ENCODE peak calls at places on chromosome 12, in five cellular contexts. One of them, this sample, is unnamed.

GRCh38 chr12:55906056-55906455 is 21.6 kb downstream of the PYM1 start:
- DNase-seq in naive thymus-derived CD4-positive, alpha-beta T cell: no peak
- DNase-seq in IMR-90: peak; percentile 76
- DNase-seq in heart right ventricle: no peak
- DNase-seq in HCT116: no peak
- DNase-seq in this sample: no peak

GRCh38 chr12:50530532-50530931 is 25.7 kb downstream of the DIP2B start:
- DNase-seq in naive thymus-derived CD4-positive, alpha-beta T cell: no peak
- DNase-seq in IMR-90: no peak
- DNase-seq in heart right ventricle: no peak
- DNase-seq in HCT116: no peak
- DNase-seq in this sample: no peak

GRCh38 chr12:26976687-26977086 is 37.5 kb downstream of the TM7SF3 start:
- DNase-seq in naive thymus-derived CD4-positive, alpha-beta T cell: no peak
- DNase-seq in IMR-90: no peak
- DNase-seq in heart right ventricle: no peak
- DNase-seq in HCT116: no peak
- DNase-seq in this sample: no peak

GRCh38 chr12:75260316-75260715 is 50.7 kb upstream of the KCNC2 start:
- DNase-seq in naive thymus-derived CD4-positive, alpha-beta T cell: no peak
- DNase-seq in IMR-90: no peak
- DNase-seq in heart right ventricle: no peak
- DNase-seq in HCT116: no peak
- DNase-seq in this sample: no peak

GRCh38 chr12:46559311-46559710 is 186.7 kb upstream of the SLC38A2 start:
- DNase-seq in naive thymus-derived CD4-positive, alpha-beta T cell: no peak
- DNase-seq in IMR-90: no peak
- DNase-seq in heart right ventricle: no peak
- DNase-seq in HCT116: no peak
- DNase-seq in this sample: no peak

GRCh38 chr12:88393017-88393767 is 187.1 kb downstream of the KITLG start:
- DNase-seq in naive thymus-derived CD4-positive, alpha-beta T cell: no peak
- DNase-seq in IMR-90: peak; percentile 35
- DNase-seq in heart right ventricle: no peak
- DNase-seq in HCT116: peak; percentile 27
- DNase-seq in this sample: no peak

GRCh38 chr12:76124456-76124855 is 40.0 kb upstream of the NAP1L1 start:
- DNase-seq in naive thymus-derived CD4-positive, alpha-beta T cell: no peak
- DNase-seq in IMR-90: no peak
- DNase-seq in heart right ventricle: no peak
- DNase-seq in HCT116: no peak
- DNase-seq in this sample: no peak

GRCh38 chr12:50061946-50062725 is 4.7 kb downstream of the ASIC1 start:
- DNase-seq in naive thymus-derived CD4-positive, alpha-beta T cell: no peak
- DNase-seq in IMR-90: peak; percentile 19
- DNase-seq in heart right ventricle: no peak
- DNase-seq in HCT116: no peak
- DNase-seq in this sample: no peak

GRCh38 chr12:26010293-26010821 is 51.9 kb downstream of the RASSF8 start:
- DNase-seq in naive thymus-derived CD4-positive, alpha-beta T cell: no peak
- DNase-seq in IMR-90: no peak
- DNase-seq in heart right ventricle: no peak
- DNase-seq in HCT116: no peak
- DNase-seq in this sample: no peak

GRCh38 chr12:1576410-1577240 is 17.8 kb downstream of the FBXL14 start:
- DNase-seq in naive thymus-derived CD4-positive, alpha-beta T cell: no peak
- DNase-seq in IMR-90: peak; percentile 85
- DNase-seq in heart right ventricle: peak; percentile 55
- DNase-seq in HCT116: no peak
- DNase-seq in this sample: no peak

GRCh38 chr12:11686135-11686534 is 36.7 kb downstream of the ETV6 start:
- DNase-seq in naive thymus-derived CD4-positive, alpha-beta T cell: no peak
- DNase-seq in IMR-90: no peak
- DNase-seq in heart right ventricle: no peak
- DNase-seq in HCT116: no peak
- DNase-seq in this sample: no peak

GRCh38 chr12:7712841-7713442 is 1.7 kb downstream of the DPPA3 start:
- DNase-seq in naive thymus-derived CD4-positive, alpha-beta T cell: no peak
- DNase-seq in IMR-90: no peak
- DNase-seq in heart right ventricle: no peak
- DNase-seq in HCT116: no peak
- DNase-seq in this sample: no peak

GRCh38 chr12:127716181-127716580 is 550.8 kb upstream of the TMEM132C start:
- DNase-seq in naive thymus-derived CD4-positive, alpha-beta T cell: no peak
- DNase-seq in IMR-90: no peak
- DNase-seq in heart right ventricle: no peak
- DNase-seq in HCT116: no peak
- DNase-seq in this sample: no peak

GRCh38 chr12:67647547-67648305 is 819 bp upstream of the DYRK2 start:
- DNase-seq in naive thymus-derived CD4-positive, alpha-beta T cell: peak; percentile 58
- DNase-seq in IMR-90: peak; percentile 88
- DNase-seq in heart right ventricle: peak; percentile 86
- DNase-seq in HCT116: peak; percentile 60
- DNase-seq in this sample: peak; percentile 62
- H3K27ac ChIP-seq in naive thymus-derived CD4-positive, alpha-beta T cell: peak overlapping the region; percentile 90
- H3K27ac ChIP-seq in IMR-90: peak overlapping the region; percentile 30
- H3K27ac ChIP-seq in heart right ventricle: peak overlapping the region; percentile 89
- H3K27ac ChIP-seq in HCT116: peak overlapping the region; percentile 36
- H3K27ac ChIP-seq in this sample: peak overlapping the region; percentile 74

DNA sequence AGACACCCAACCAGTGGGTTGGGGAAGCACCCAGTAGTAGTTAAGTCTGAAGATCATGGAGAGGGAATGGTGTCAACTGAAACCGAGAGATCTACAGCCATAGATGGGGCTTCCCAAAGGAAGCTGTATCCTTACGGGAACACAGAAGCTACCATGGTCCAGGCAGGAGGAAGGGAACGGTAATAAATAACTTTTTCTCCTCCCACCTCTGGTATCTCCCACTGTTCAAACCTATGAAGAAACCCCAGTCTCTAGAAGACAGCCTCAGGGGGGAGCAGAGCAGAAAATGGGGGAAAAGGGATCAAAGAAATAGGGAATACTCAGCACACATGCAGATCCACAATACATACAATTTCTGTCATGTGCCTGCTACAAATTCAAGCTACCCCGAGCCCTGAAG is 33.4 kb downstream of the ZNF605 start:
- DNase-seq in naive thymus-derived CD4-positive, alpha-beta T cell: no peak
- DNase-seq in IMR-90: no peak
- DNase-seq in heart right ventricle: no peak
- DNase-seq in HCT116: no peak
- DNase-seq in this sample: no peak
- H3K9me3 ChIP-seq in naive thymus-derived CD4-positive, alpha-beta T cell: peaks cover 26% of the 10 kb centered on the region
- H3K9me3 ChIP-seq in IMR-90: peaks cover 85% of the 10 kb centered on the region
- H3K9me3 ChIP-seq in heart right ventricle: peaks cover 100% of the 10 kb centered on the region
- H3K9me3 ChIP-seq in HCT116: peaks cover 32% of the 10 kb centered on the region
- H3K9me3 ChIP-seq in this sample: peaks cover 48% of the 10 kb centered on the region

GRCh38 chr12:39610626-39611025 is 9.0 kb downstream of the ABCD2 start:
- DNase-seq in naive thymus-derived CD4-positive, alpha-beta T cell: no peak
- DNase-seq in IMR-90: no peak
- DNase-seq in heart right ventricle: no peak
- DNase-seq in HCT116: no peak
- DNase-seq in this sample: no peak
- H3K27ac ChIP-seq in naive thymus-derived CD4-positive, alpha-beta T cell: no peak overlapping the region
- H3K27ac ChIP-seq in IMR-90: no peak overlapping the region
- H3K27ac ChIP-seq in heart right ventricle: no peak overlapping the region
- H3K27ac ChIP-seq in HCT116: no peak overlapping the region
- H3K27ac ChIP-seq in this sample: no peak overlapping the region

GRCh38 chr12:34207858-34208257 is 185.6 kb downstream of the ALG10 start:
- DNase-seq in naive thymus-derived CD4-positive, alpha-beta T cell: no peak
- DNase-seq in IMR-90: no peak
- DNase-seq in heart right ventricle: no peak
- DNase-seq in HCT116: no peak
- DNase-seq in this sample: peak; percentile 19
- H3K9me3 ChIP-seq in naive thymus-derived CD4-positive, alpha-beta T cell: no peaks in the 10 kb centered on the region
- H3K9me3 ChIP-seq in IMR-90: peaks cover 62% of the 10 kb centered on the region
- H3K9me3 ChIP-seq in heart right ventricle: no peaks in the 10 kb centered on the region
- H3K9me3 ChIP-seq in HCT116: no peaks in the 10 kb centered on the region
- H3K9me3 ChIP-seq in this sample: no peaks in the 10 kb centered on the region

DNA sequence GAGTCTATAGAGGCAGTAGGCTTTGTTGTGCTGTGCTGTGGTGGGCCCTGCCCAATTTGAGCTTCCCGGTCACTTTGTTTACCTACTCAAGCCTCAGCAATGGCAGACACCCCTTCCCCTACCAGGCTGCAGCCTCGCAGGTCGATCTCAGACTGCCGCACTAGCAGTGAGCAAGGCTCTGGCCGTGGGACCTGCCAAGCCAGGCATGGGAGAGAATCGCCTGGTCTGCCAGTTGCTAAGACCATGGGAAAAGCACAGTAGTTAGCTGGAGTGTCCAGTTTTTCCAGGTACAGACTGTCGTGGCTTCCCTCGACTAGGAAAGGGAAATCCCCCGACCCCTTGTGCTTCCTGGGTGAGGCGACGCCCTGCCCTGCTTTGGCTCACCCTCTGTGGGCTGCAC is 26.3 kb downstream of the ANO6 start:
- DNase-seq in naive thymus-derived CD4-positive, alpha-beta T cell: no peak
- DNase-seq in IMR-90: no peak
- DNase-seq in heart right ventricle: no peak
- DNase-seq in HCT116: no peak
- DNase-seq in this sample: no peak
- H3K27ac ChIP-seq in naive thymus-derived CD4-positive, alpha-beta T cell: no peak overlapping the region
- H3K27ac ChIP-seq in IMR-90: no peak overlapping the region
- H3K27ac ChIP-seq in heart right ventricle: no peak overlapping the region
- H3K27ac ChIP-seq in HCT116: no peak overlapping the region
- H3K27ac ChIP-seq in this sample: no peak overlapping the region

This sample was measured in lung.